ENCODE peak calls at places on chromosomes 7 and 10, in six cellular contexts. T is WTC11, B is astrocyte of the spinal cord, G is AG04450, N is RWPE1, C is endodermal cell. L is an unnamed sample.

GRCh38 chr7:141511370-141512335 is 39.6 kb upstream of the AGK start:
- DNase-seq in G (no peak), N (no peak), T (peak), B (no peak), C (peak), L (no peak)

GRCh38 chr10:131901181-131901829 is 497 bp downstream of the PPP2R2D start:
- DNase-seq in T (peak), N (no peak), G (no peak), B (peak), C (peak), L (no peak)

GRCh38 chr10:120014031-120014430 is 121.5 kb downstream of the SEC23IP start:
- DNase-seq in B (no peak), T (no peak), N (no peak), G (no peak), C (no peak), L (no peak)

GRCh38 chr10:22252801-22253577 is 35.2 kb upstream of the EBLN1 start:
- DNase-seq in T (peak), N (no peak), G (no peak), B (peak), C (peak), L (no peak)

GRCh38 chr7:124597509-124597908 is 168.1 kb downstream of the GPR37 start:
- DNase-seq in N (no peak), G (no peak), B (no peak), C (no peak), T (no peak), L (no peak)

GRCh38 chr10:87816842-87817178 is 1.2 kb downstream of the ATAD1 start:
- DNase-seq in G (no peak), B (no peak), T (no peak), C (no peak), N (no peak), L (no peak)

GRCh38 chr7:43758029-43758860 is at the start of gene BLVRA:
- DNase-seq in T (peak), N (peak), B (peak), G (no peak), C (peak), L (peak)

GRCh38 chr7:47180268-47180826 is 401.6 kb downstream of the TNS3 start:
- DNase-seq in N (peak), T (peak), B (peak), C (peak), G (peak), L (no peak)

GRCh38 chr7:78769551-78770101 is 683.8 kb downstream of the MAGI2 start:
- DNase-seq in G (no peak), T (no peak), B (no peak), C (peak), N (no peak), L (no peak)

GRCh38 chr7:112167144-112167543 is 39.1 kb downstream of the DOCK4 start:
- DNase-seq in B (no peak), T (no peak), C (no peak), G (no peak), N (no peak), L (no peak)

GRCh38 chr10:34121974-34122282 is 693.2 kb downstream of the PARD3 start:
- DNase-seq in C (no peak), N (no peak), B (peak), T (no peak), G (peak), L (no peak)

GRCh38 chr10:27030060-27030459 is 70.2 kb downstream of the ANKRD26 start:
- DNase-seq in T (no peak), G (no peak), N (no peak), B (no peak), C (no peak), L (no peak)

GRCh38 chr10:125166658-125167057 is 6.3 kb upstream of the CTBP2 start:
- DNase-seq in C (no peak), G (no peak), N (no peak), B (no peak), T (no peak), L (peak)

GRCh38 chr10:125201791-125202622 is 41.6 kb upstream of the CTBP2 start:
- DNase-seq in N (no peak), B (no peak), C (peak), G (no peak), T (no peak), L (no peak)

GRCh38 chr7:74606101-74606908 is 51.2 kb upstream of the GTF2I start:
- DNase-seq in N (no peak), G (no peak), C (peak), T (peak), B (no peak), L (no peak)

GRCh38 chr7:50312176-50312575 is 7.7 kb downstream of the IKZF1 start:
- DNase-seq in N (no peak), G (no peak), B (no peak), T (no peak), C (no peak), L (no peak)

GRCh38 chr7:106045592-106045991 is 66.5 kb downstream of the SYPL1 start:
- DNase-seq in C (no peak), N (no peak), B (peak), T (no peak), G (peak), L (no peak)

GRCh38 chr10:25465582-25466372 is 291.0 kb downstream of the GPR158 start:
- DNase-seq in N (no peak), C (no peak), G (no peak), B (no peak), T (no peak), L (no peak)

GRCh38 chr10:44860811-44861751 is 50.1 kb upstream of the TMEM72 start:
- DNase-seq in C (peak), G (no peak), N (no peak), B (peak), T (no peak), L (peak)

GRCh38 chr7:119482209-119482608 is 790.8 kb upstream of the KCND2 start:
- DNase-seq in C (peak), T (peak), G (no peak), N (peak), B (peak), L (no peak)

GRCh38 chr10:120841522-120842189 is 9.5 kb upstream of the WDR11 start:
- DNase-seq in G (no peak), C (no peak), B (peak), T (no peak), N (no peak), L (no peak)

GRCh38 chr7:24830440-24831050 is 73.3 kb upstream of the GSDME start:
- DNase-seq in B (no peak), N (no peak), T (no peak), C (no peak), G (no peak), L (no peak)

GRCh38 chr10:100660945-100661344 is 84.4 kb upstream of the PAX2 start:
- DNase-seq in T (no peak), N (peak), B (no peak), C (no peak), G (no peak), L (no peak)

GRCh38 chr7:130814753-130815152 is 80.7 kb upstream of the KLF14 start:
- DNase-seq in C (no peak), B (peak), G (no peak), T (no peak), N (no peak), L (no peak)
- TF ChIP-seq CTCF in C (peak), B (peak), G (peak), T (peak), N (peak), L (peak)

GRCh38 chr7:156702399-156702798 is 61.8 kb downstream of the RNF32 start:
- DNase-seq in B (no peak), N (no peak), G (no peak), T (no peak), C (no peak), L (no peak)

GRCh38 chr7:156703209-156703608 is 62.6 kb downstream of the RNF32 start:
- DNase-seq in B (no peak), C (no peak), N (no peak), G (no peak), T (no peak), L (no peak)

GRCh38 chr7:156703773-156704482 is 63.4 kb downstream of the RNF32 start:
- DNase-seq in G (no peak), C (no peak), N (no peak), T (no peak), B (no peak), L (no peak)
- TF ChIP-seq CTCF in G (no peak), C (no peak), N (no peak), T (no peak), B (no peak), L (no peak)

DNA sequence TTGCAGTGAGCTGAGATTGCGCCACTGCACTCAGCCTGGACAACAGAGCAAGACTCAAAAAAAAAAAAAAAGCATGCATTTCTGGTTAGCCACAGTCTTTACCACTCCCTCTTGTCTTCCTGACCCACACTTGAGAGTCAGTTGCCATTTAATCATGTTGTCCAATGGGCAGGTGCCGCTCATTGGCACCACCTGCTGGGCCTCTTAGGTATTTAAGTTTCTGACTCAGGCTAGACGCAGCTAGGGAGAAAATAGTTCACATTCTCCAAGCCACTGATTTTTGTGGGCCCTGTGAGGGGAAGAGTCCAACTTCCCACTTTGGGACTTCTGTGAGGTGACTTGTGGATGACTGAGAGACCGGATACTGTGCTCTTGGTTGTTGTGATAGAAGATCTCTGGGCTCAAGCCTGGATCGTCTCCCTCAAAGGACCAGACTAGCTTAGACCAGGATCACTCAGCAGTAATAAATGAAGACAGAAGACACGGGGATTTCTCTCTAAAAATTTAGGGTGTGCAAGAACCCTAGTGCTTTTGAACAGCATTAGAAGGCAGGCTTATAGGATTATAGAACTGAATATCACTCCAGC is 26.8 kb upstream of the SORCS3 start:
- DNase-seq in N (peak), C (peak), T (peak), G (no peak), B (peak), L (no peak)
- TF ChIP-seq CTCF in N (peak), C (peak), T (peak), G (peak), B (peak), L (peak)

DNA sequence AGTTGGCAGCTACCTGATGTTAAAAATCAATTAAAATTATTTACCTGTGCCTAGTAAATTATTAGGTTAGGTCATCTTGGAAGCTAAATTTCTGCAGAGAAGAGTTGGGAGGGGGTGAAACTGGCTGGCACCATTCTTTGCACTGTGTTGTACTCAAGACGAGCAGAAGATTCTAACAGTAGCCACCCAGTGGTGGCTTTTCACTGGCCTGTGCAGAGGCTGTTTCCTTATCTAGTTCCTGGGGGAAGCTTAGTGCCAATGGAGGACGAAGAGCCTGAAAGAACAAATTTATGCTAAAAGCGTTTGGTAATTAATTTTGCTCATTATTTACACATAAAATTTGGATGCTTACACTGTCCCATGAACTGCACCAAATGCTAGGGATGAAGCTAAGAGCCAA is 595.3 kb downstream of the XPNPEP1 start:
- DNase-seq in B (no peak), G (no peak), C (no peak), T (no peak), N (no peak), L (no peak)
- TF ChIP-seq CTCF in B (no peak), G (no peak), C (peak), T (no peak), N (no peak), L (no peak)

GRCh38 chr7:149669121-149669818 is 104.1 kb downstream of the ZNF467 start:
- DNase-seq in T (no peak), C (no peak), B (peak), G (no peak), N (no peak), L (no peak)
- TF ChIP-seq CTCF in T (no peak), C (peak), B (peak), G (peak), N (peak), L (peak)

DNA sequence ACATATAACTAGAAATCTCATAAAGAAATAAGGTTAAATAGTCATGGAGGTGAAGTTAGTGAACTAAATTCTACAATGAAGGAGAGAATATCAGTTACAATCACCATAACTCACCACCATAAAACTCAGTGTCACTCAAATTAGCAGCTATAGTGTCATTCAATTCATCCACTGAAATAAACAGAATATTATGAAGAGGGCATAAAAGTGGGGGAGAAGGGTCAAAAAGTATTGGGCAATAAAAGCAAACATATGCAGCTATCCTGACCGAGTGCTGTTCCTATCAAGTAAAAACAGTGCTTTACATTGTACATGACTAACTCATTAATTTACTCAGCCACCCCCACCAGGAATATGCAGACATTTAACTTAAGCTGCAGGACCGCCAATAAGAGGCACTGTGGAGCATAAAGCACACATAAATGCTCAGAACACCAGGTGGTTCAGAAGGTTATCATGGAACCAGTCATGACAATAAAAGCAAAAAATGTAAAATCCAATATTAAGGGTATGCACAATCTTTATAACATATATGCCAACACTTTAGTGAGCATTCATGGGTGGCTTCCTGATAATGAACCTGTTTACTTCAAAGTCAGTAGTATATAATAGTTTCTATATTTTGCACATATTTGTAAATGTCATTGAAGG is 95.5 kb upstream of the LAMB4 start:
- DNase-seq in C (no peak), B (no peak), G (no peak), T (no peak), N (no peak), L (no peak)
- TF ChIP-seq CTCF in C (no peak), B (no peak), G (no peak), T (no peak), N (no peak), L (no peak)

GRCh38 chr10:79438021-79438698 is 7.3 kb downstream of the ZCCHC24 start:
- DNase-seq in T (no peak), C (no peak), N (no peak), G (no peak), B (no peak), L (no peak)
- TF ChIP-seq CTCF in T (no peak), C (peak), N (no peak), G (peak), B (peak), L (peak)

GRCh38 chr7:70775570-70776156 is 356.3 kb upstream of the GALNT17 start:
- DNase-seq in B (peak), T (no peak), G (no peak), C (peak), N (no peak), L (no peak)
- TF ChIP-seq CTCF in B (peak), T (no peak), G (peak), C (peak), N (no peak), L (peak)

DNA sequence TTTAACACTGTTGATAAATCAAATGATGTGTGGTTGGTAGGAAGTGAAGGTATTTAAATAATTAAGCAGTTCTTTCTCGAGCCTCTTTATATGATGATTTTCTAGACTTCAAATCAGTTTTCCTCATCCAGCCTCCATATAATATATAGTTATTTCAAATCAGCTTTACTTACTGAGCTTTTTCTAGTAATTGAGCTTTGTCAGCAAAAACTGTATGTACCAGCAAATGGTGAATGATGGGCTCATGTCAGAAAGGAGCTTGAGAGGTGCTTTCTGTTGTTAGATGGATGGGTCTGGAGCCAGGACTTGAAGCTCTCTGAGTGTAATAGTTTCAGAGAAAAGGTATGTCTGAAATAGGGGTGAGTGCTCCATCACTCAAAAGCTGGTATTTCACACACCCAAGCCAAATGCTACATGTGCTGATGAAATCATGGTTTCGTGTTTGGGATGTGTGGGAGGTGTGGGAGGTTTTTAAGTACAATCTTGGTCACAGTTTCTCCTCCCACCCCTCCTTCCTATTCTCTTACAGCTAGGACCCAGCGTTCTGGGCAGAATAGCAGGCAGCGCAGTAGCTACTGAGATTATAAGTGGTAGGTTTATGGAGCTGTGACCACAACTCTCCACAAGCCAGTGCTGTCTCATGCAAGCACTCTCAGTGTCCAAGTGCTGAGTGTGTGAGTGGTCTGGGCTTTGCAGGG is 55.8 kb downstream of the LRMDA start:
- DNase-seq in N (no peak), C (no peak), G (no peak), T (no peak), B (no peak), L (no peak)
- TF ChIP-seq CTCF in N (no peak), C (no peak), G (no peak), T (no peak), B (no peak), L (no peak)

DNA sequence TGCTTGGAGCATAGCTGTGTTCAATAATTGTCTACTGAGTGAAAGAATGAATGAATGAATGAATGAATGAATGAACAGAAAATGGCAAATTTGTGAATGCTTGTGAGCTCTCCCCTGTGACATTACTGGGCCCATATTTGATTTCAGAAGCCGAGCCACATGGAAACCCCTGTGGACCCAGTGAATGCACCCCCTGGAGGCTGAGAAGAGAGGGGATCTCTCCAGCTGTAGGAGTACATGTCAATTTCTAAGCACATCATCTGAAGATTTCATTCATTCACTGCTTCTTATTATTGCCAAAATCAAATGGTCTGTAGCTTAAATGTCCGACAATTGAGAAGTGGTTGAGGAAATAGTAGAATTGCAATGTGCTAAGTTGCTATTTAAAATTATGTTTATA is 58.3 kb upstream of the DOCK1 start:
- DNase-seq in N (no peak), G (no peak), C (no peak), T (no peak), B (no peak), L (no peak)
- TF ChIP-seq CTCF in N (no peak), G (peak), C (peak), T (no peak), B (peak), L (no peak)

L was measured in osteocyte.